ENCODE peak calls at places on chromosomes 16 and 17, in six cellular contexts. S is CD8-positive, alpha-beta T cell; A is ascending aorta; P is A549; J is GM12878; D is tibial artery. Z is an unnamed sample.

GRCh38 chr17:73657473-73658116 is 13.3 kb upstream of the SDK2 start:
- DNase-seq in A (no peak), S (no peak), D (no peak), P (peak; percentile 70), J (no peak), Z (peak; percentile 39)

GRCh38 chr16:75483222-75483621 is 12.0 kb downstream of the CHST6 start:
- DNase-seq in S (no peak), P (no peak), J (no peak), D (no peak), A (no peak), Z (no peak)

GRCh38 chr16:19505600-19506303 is 16.1 kb downstream of the GDE1 start:
- DNase-seq in P (no peak), J (no peak), A (no peak), S (no peak), D (no peak), Z (no peak)

GRCh38 chr16:89273741-89274472 is 56.4 kb downstream of the ZNF778 start:
- DNase-seq in A (no peak), J (no peak), P (no peak), S (no peak), D (no peak), Z (no peak)

GRCh38 chr17:39622380-39623006 is 4.3 kb upstream of the PPP1R1B start:
- DNase-seq in A (peak; percentile 60), D (no peak), S (no peak), J (no peak), P (peak; percentile 56), Z (no peak)

GRCh38 chr17:74528491-74529199 is 2.6 kb downstream of the CD300LB start:
- DNase-seq in D (peak; percentile 60), J (peak; percentile 76), A (peak; percentile 69), P (no peak), S (no peak), Z (peak; percentile 58)

GRCh38 chr17:41416478-41416877 is 7.9 kb downstream of the KRT37 start:
- DNase-seq in P (no peak), J (no peak), S (no peak), A (no peak), D (no peak), Z (no peak)

GRCh38 chr16:59192551-59193199 is 458.6 kb upstream of the GOT2 start:
- DNase-seq in J (no peak), A (no peak), D (no peak), S (no peak), P (no peak), Z (no peak)

GRCh38 chr16:73298562-73298961 is 250.6 kb upstream of the ZFHX3 start:
- DNase-seq in S (no peak), A (no peak), D (no peak), P (no peak), J (no peak), Z (no peak)

GRCh38 chr17:40886090-40886489 is 1.0 kb upstream of the KRT20 start:
- DNase-seq in S (no peak), J (no peak), A (no peak), D (no peak), P (no peak), Z (no peak)

GRCh38 chr16:22614271-22614947 is 103.7 kb downstream of the NPIPB5 start:
- DNase-seq in A (peak; percentile 16), S (no peak), P (no peak), J (no peak), D (no peak), Z (no peak)

GRCh38 chr17:2137342-2138098 is 82.6 kb downstream of the HIC1 start:
- DNase-seq in S (no peak), J (peak; percentile 51), A (no peak), D (no peak), P (no peak), Z (no peak)

GRCh38 chr16:13553453-13553985 is 366.4 kb upstream of the ERCC4 start:
- DNase-seq in P (no peak), D (no peak), S (no peak), J (peak; percentile 16), A (no peak), Z (no peak)

GRCh38 chr17:58337126-58337599 is 8.6 kb upstream of the TSPOAP1 start:
- DNase-seq in D (no peak), A (no peak), J (no peak), S (no peak), P (no peak), Z (no peak)

GRCh38 chr16:31134625-31135534 is 647 bp downstream of the PRSS8 start:
- DNase-seq in J (no peak), A (no peak), S (no peak), D (no peak), P (no peak), Z (peak; percentile 64)

GRCh38 chr16:4564661-4565267 is 8.6 kb downstream of the C16orf96 start:
- DNase-seq in A (no peak), P (no peak), D (no peak), S (no peak), J (no peak), Z (no peak)

GRCh38 chr17:19386974-19387920 is at the start of gene MFAP4:
- DNase-seq in P (no peak), D (peak; percentile 79), J (no peak), A (peak; percentile 90), S (no peak), Z (no peak)

GRCh38 chr16:85157813-85158701 is 45.8 kb upstream of the CIBAR2 start:
- DNase-seq in S (peak; percentile 9), A (no peak), P (no peak), J (peak; percentile 12), D (no peak), Z (no peak)

GRCh38 chr17:77208217-77208808 is 67.5 kb downstream of the SEC14L1 start:
- DNase-seq in J (no peak), D (peak; percentile 40), S (no peak), P (no peak), A (no peak), Z (no peak)
- TF ChIP-seq CTCF in J (no peak), D (no peak), S (no peak), P (peak; percentile 9), A (peak; percentile 18), Z (no peak)

GRCh38 chr16:48535369-48535787 is 74.6 kb downstream of the N4BP1 start:
- DNase-seq in P (no peak), S (no peak), A (no peak), J (no peak), D (no peak), Z (no peak)
- H3K4me1 ChIP-seq in P (no peaks in the 10 kb centered on the region), S (peaks cover 22% of the 10 kb centered on the region), A (peaks cover 18% of the 10 kb centered on the region), J (peaks cover 24% of the 10 kb centered on the region), D (peaks cover 40% of the 10 kb centered on the region), Z (peaks cover 29% of the 10 kb centered on the region)

GRCh38 chr16:51150159-51150893 is 744 bp downstream of the SALL1 start:
- DNase-seq in J (no peak), S (no peak), P (no peak), A (no peak), D (no peak), Z (no peak)
- H3K4me3 ChIP-seq in J (no peak overlapping the region), S (no peak overlapping the region), P (no peak overlapping the region), A (peak overlapping the region; percentile 47), D (peak overlapping the region; percentile 41), Z (no peak overlapping the region)

GRCh38 chr17:9294661-9295210 is 273.4 kb downstream of the NTN1 start:
- DNase-seq in D (no peak), J (no peak), P (no peak), S (no peak), A (no peak), Z (no peak)
- TF ChIP-seq CTCF in D (no peak), J (no peak), P (no peak), S (no peak), A (no peak), Z (no peak)

GRCh38 chr17:27240802-27241155 is 53.1 kb upstream of the WSB1 start:
- DNase-seq in A (no peak), S (no peak), P (no peak), J (no peak), D (no peak), Z (no peak)

GRCh38 chr17:27239584-27239983 is 54.3 kb upstream of the WSB1 start:
- DNase-seq in P (no peak), J (no peak), A (no peak), S (no peak), D (no peak), Z (no peak)

GRCh38 chr17:27237890-27238289 is 56.0 kb upstream of the WSB1 start:
- DNase-seq in P (no peak), D (no peak), S (no peak), A (no peak), J (no peak), Z (no peak)

GRCh38 chr17:27240086-27240801 is 53.7 kb upstream of the WSB1 start:
- DNase-seq in P (no peak), A (no peak), J (no peak), D (no peak), S (no peak), Z (no peak)

GRCh38 chr17:27239046-27239445 is 54.9 kb upstream of the WSB1 start:
- DNase-seq in D (no peak), P (no peak), A (no peak), J (peak; percentile 61), S (no peak), Z (no peak)
- H3K4me1 ChIP-seq in D (peaks cover 48% of the 10 kb centered on the region), P (peaks cover 32% of the 10 kb centered on the region), A (no peaks in the 10 kb centered on the region), J (peaks cover 36% of the 10 kb centered on the region), S (no peaks in the 10 kb centered on the region), Z (peaks cover 12% of the 10 kb centered on the region)

GRCh38 chr16:29151317-29151716 is 166.5 kb downstream of the LAT start:
- DNase-seq in D (no peak), P (no peak), J (no peak), S (no peak), A (no peak), Z (no peak)

GRCh38 chr16:29154676-29155121 is 169.8 kb downstream of the LAT start:
- DNase-seq in D (no peak), J (no peak), P (no peak), A (no peak), S (no peak), Z (no peak)

GRCh38 chr16:29154100-29154499 is 169.2 kb downstream of the LAT start:
- DNase-seq in A (no peak), D (peak; percentile 51), J (no peak), P (no peak), S (no peak), Z (no peak)

GRCh38 chr16:29158031-29158430 is 173.2 kb downstream of the LAT start:
- DNase-seq in A (no peak), D (no peak), J (no peak), P (no peak), S (no peak), Z (no peak)

DNA sequence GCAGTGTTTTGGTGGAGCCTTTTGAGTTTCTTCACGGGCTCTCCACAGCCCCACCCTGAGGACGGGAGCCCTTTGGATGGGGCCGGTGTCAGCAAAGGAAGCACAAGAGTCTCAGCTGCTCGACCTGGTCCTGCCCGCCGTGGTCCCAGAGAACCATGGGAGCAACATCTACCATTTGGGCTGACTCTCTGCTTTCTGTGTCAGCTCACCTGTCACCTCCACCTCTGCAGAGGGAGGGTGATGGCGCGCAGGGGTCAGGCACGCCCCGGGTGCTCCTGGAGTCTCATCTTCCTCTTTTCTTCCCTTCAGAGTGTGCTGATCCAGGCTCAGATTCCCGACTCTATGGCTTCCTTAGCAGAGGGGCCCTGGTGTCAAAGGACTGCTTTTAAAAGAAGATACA is 171.7 kb downstream of the LAT start:
- DNase-seq in P (no peak), A (no peak), S (no peak), J (no peak), D (no peak), Z (no peak)
- H3K4me3 ChIP-seq in P (no peak overlapping the region), A (no peak overlapping the region), S (no peak overlapping the region), J (no peak overlapping the region), D (no peak overlapping the region), Z (no peak overlapping the region)

Z was measured in lung.